ENCODE peak calls at places on chromosomes 12 and 14, in seven cellular contexts. C, L, V, I, R, J and Q are unnamed samples.

GRCh38 chr12:51840966-51841365 is 7.6 kb downstream of the FIGNL2 start:
- DNase-seq in C (no peak), L (no peak), V (no peak), I (no peak), R (no peak), J (no peak), Q (no peak)

GRCh38 chr12:71744522-71745300 is 10.0 kb upstream of the RAB21 start:
- DNase-seq in C (no peak), L (no peak), V (no peak), I (no peak), R (no peak), J (no peak), Q (no peak)

GRCh38 chr12:47280543-47281330 is 201.0 kb upstream of the AMIGO2 start:
- DNase-seq in C (peak), L (no peak), V (no peak), I (no peak), R (no peak), J (no peak), Q (no peak)

GRCh38 chr14:32980178-32980886 is 41.7 kb downstream of the NPAS3 start:
- DNase-seq in C (no peak), L (no peak), V (no peak), I (no peak), R (no peak), J (no peak), Q (no peak)

GRCh38 chr12:6199211-6199530 is 1.0 kb upstream of the CD9 start:
- DNase-seq in C (no peak), L (no peak), V (no peak), I (no peak), R (no peak), J (no peak), Q (no peak)

GRCh38 chr12:55955800-55956508 is 9.9 kb downstream of the PMEL start:
- DNase-seq in C (peak), L (peak), V (peak), I (no peak), R (no peak), J (no peak), Q (no peak)

GRCh38 chr12:80936642-80937390 is 918 bp downstream of the LIN7A start:
- DNase-seq in C (no peak), L (peak), V (peak), I (no peak), R (no peak), J (peak), Q (no peak)

GRCh38 chr12:11762723-11763326 is 113.4 kb downstream of the ETV6 start:
- DNase-seq in C (no peak), L (no peak), V (no peak), I (no peak), R (no peak), J (no peak), Q (no peak)

GRCh38 chr12:50961708-50962107 is 9.4 kb downstream of the HIGD1C start:
- DNase-seq in C (no peak), L (peak), V (peak), I (no peak), R (no peak), J (no peak), Q (no peak)

GRCh38 chr14:61581955-61582615 is 113.2 kb upstream of the HIF1A start:
- DNase-seq in C (no peak), L (peak), V (no peak), I (no peak), R (no peak), J (no peak), Q (peak)

GRCh38 chr12:104750061-104750460 is 208.0 kb downstream of the SLC41A2 start:
- DNase-seq in C (peak), L (peak), V (peak), I (no peak), R (no peak), J (no peak), Q (no peak)

GRCh38 chr12:57428965-57429364 is 1.9 kb downstream of the R3HDM2 start:
- DNase-seq in C (no peak), L (no peak), V (no peak), I (no peak), R (no peak), J (no peak), Q (no peak)

GRCh38 chr12:3551386-3551785 is 60.4 kb downstream of the PRMT8 start:
- DNase-seq in C (no peak), L (no peak), V (no peak), I (no peak), R (no peak), J (no peak), Q (peak)

GRCh38 chr12:132419612-132420237 is 70.2 kb upstream of the FBRSL1 start:
- DNase-seq in C (no peak), L (no peak), V (no peak), I (no peak), R (no peak), J (no peak), Q (no peak)

GRCh38 chr12:38838211-38838850 is 67.1 kb downstream of the CPNE8 start:
- DNase-seq in C (no peak), L (no peak), V (no peak), I (no peak), R (no peak), J (no peak), Q (no peak)

GRCh38 chr12:131894313-131894860 is at the start of gene ULK1:
- DNase-seq in C (peak), L (peak), V (peak), I (peak), R (peak), J (peak), Q (peak)

GRCh38 chr12:6285063-6285477 is 25.4 kb upstream of the PLEKHG6 start:
- DNase-seq in C (peak), L (peak), V (peak), I (no peak), R (peak), J (peak), Q (no peak)

GRCh38 chr14:61891251-61891650 is 129.0 kb downstream of the SNAPC1 start:
- DNase-seq in C (peak), L (peak), V (peak), I (no peak), R (no peak), J (no peak), Q (no peak)

GRCh38 chr12:125451408-125451807 is 386.2 kb downstream of the AACS start:
- DNase-seq in C (no peak), L (no peak), V (no peak), I (no peak), R (no peak), J (no peak), Q (no peak)

GRCh38 chr14:91924871-91925726 is 22.4 kb downstream of the FBLN5 start:
- DNase-seq in C (no peak), L (peak), V (no peak), I (no peak), R (no peak), J (no peak), Q (no peak)

GRCh38 chr14:36173161-36173560 is 3.4 kb downstream of the PTCSC3 start:
- DNase-seq in C (no peak), L (no peak), V (no peak), I (no peak), R (no peak), J (no peak), Q (no peak)

GRCh38 chr14:95651028-95651427 is 35.2 kb upstream of the TCL1B start:
- DNase-seq in C (no peak), L (no peak), V (no peak), I (no peak), R (no peak), J (no peak), Q (no peak)

GRCh38 chr14:55850803-55851202 is 267.4 kb upstream of the PELI2 start:
- DNase-seq in C (peak), L (peak), V (peak), I (no peak), R (no peak), J (no peak), Q (no peak)

GRCh38 chr12:116482859-116483258 is 76.3 kb upstream of the MAP1LC3B2 start:
- DNase-seq in C (no peak), L (no peak), V (no peak), I (no peak), R (no peak), J (no peak), Q (no peak)

GRCh38 chr12:117732761-117733160 is 236.0 kb downstream of the KSR2 start:
- DNase-seq in C (no peak), L (no peak), V (no peak), I (no peak), R (no peak), J (peak), Q (no peak)

GRCh38 chr12:99847936-99848335 is 136.8 kb downstream of the ANKS1B start:
- DNase-seq in C (no peak), L (no peak), V (no peak), I (no peak), R (no peak), J (no peak), Q (no peak)

GRCh38 chr14:64174922-64175782 is 119.0 kb downstream of the ESR2 start:
- DNase-seq in C (no peak), L (no peak), V (no peak), I (no peak), R (no peak), J (no peak), Q (no peak)

GRCh38 chr14:100620437-100621100 is 33.4 kb upstream of the BEGAIN start:
- DNase-seq in C (no peak), L (no peak), V (no peak), I (no peak), R (no peak), J (no peak), Q (no peak)

GRCh38 chr12:132040906-132041606 is 91.3 kb downstream of the EP400 start:
- DNase-seq in C (no peak), L (no peak), V (no peak), I (no peak), R (no peak), J (no peak), Q (no peak)

GRCh38 chr12:91414147-91414546 is 231.5 kb upstream of the DCN start:
- DNase-seq in C (no peak), L (no peak), V (peak), I (no peak), R (no peak), J (no peak), Q (no peak)